ENCODE peak calls at places on chromosomes 2 and 18, in nine cellular contexts. One of them, this sample, is unnamed.

GRCh38 chr2:86293612-86294011 is 43.8 kb downstream of the REEP1 start:
- DNase-seq in stimulated activated CD4-positive, alpha-beta T cell treated with anti-CD3 and anti-CD28 coated beads, Interleukin-15, amount 100 ng/mL, for 24 hours: no peak
- DNase-seq in fibroblast of gingiva: no peak
- DNase-seq in K562: no peak
- DNase-seq in 8988T: no peak
- DNase-seq in posterior cingulate gyrus: no peak
- DNase-seq in psoas muscle: no peak
- DNase-seq in NCI-H1105: no peak
- DNase-seq in left kidney: no peak
- DNase-seq in this sample: no peak

GRCh38 chr2:224101820-224102630 is 62.9 kb upstream of the SERPINE2 start:
- DNase-seq in stimulated activated CD4-positive, alpha-beta T cell treated with anti-CD3 and anti-CD28 coated beads, Interleukin-15, amount 100 ng/mL, for 24 hours: no peak
- DNase-seq in fibroblast of gingiva: peak
- DNase-seq in K562: no peak
- DNase-seq in 8988T: no peak
- DNase-seq in posterior cingulate gyrus: no peak
- DNase-seq in psoas muscle: no peak
- DNase-seq in NCI-H1105: no peak
- DNase-seq in left kidney: no peak
- DNase-seq in this sample: no peak

GRCh38 chr2:64524604-64525322 is 635 bp downstream of the AFTPH start:
- DNase-seq in stimulated activated CD4-positive, alpha-beta T cell treated with anti-CD3 and anti-CD28 coated beads, Interleukin-15, amount 100 ng/mL, for 24 hours: peak
- DNase-seq in fibroblast of gingiva: peak
- DNase-seq in K562: peak
- DNase-seq in 8988T: no peak
- DNase-seq in posterior cingulate gyrus: peak
- DNase-seq in psoas muscle: peak
- DNase-seq in NCI-H1105: peak
- DNase-seq in left kidney: peak
- DNase-seq in this sample: peak

GRCh38 chr2:393711-394696 is 106.1 kb upstream of the ALKAL2 start:
- DNase-seq in stimulated activated CD4-positive, alpha-beta T cell treated with anti-CD3 and anti-CD28 coated beads, Interleukin-15, amount 100 ng/mL, for 24 hours: peak
- DNase-seq in fibroblast of gingiva: no peak
- DNase-seq in K562: peak
- DNase-seq in 8988T: peak
- DNase-seq in posterior cingulate gyrus: peak
- DNase-seq in psoas muscle: no peak
- DNase-seq in NCI-H1105: no peak
- DNase-seq in left kidney: peak
- DNase-seq in this sample: no peak

GRCh38 chr18:10726198-10727068 is 200.6 kb downstream of the NAPG start:
- DNase-seq in stimulated activated CD4-positive, alpha-beta T cell treated with anti-CD3 and anti-CD28 coated beads, Interleukin-15, amount 100 ng/mL, for 24 hours: peak
- DNase-seq in fibroblast of gingiva: no peak
- DNase-seq in K562: no peak
- DNase-seq in 8988T: no peak
- DNase-seq in posterior cingulate gyrus: no peak
- DNase-seq in psoas muscle: no peak
- DNase-seq in NCI-H1105: peak
- DNase-seq in left kidney: peak
- DNase-seq in this sample: no peak

GRCh38 chr2:174663572-174663971 is 66.0 kb upstream of the WIPF1 start:
- DNase-seq in stimulated activated CD4-positive, alpha-beta T cell treated with anti-CD3 and anti-CD28 coated beads, Interleukin-15, amount 100 ng/mL, for 24 hours: no peak
- DNase-seq in fibroblast of gingiva: peak
- DNase-seq in K562: no peak
- DNase-seq in 8988T: no peak
- DNase-seq in posterior cingulate gyrus: no peak
- DNase-seq in psoas muscle: no peak
- DNase-seq in NCI-H1105: no peak
- DNase-seq in left kidney: no peak
- DNase-seq in this sample: no peak

GRCh38 chr18:46407471-46408166 is 249.4 kb downstream of the LOXHD1 start:
- DNase-seq in stimulated activated CD4-positive, alpha-beta T cell treated with anti-CD3 and anti-CD28 coated beads, Interleukin-15, amount 100 ng/mL, for 24 hours: no peak
- DNase-seq in fibroblast of gingiva: no peak
- DNase-seq in K562: no peak
- DNase-seq in 8988T: no peak
- DNase-seq in posterior cingulate gyrus: no peak
- DNase-seq in psoas muscle: no peak
- DNase-seq in NCI-H1105: no peak
- DNase-seq in left kidney: no peak
- DNase-seq in this sample: no peak

GRCh38 chr2:134700730-134701129 is 18.1 kb downstream of the TMEM163 start:
- DNase-seq in stimulated activated CD4-positive, alpha-beta T cell treated with anti-CD3 and anti-CD28 coated beads, Interleukin-15, amount 100 ng/mL, for 24 hours: no peak
- DNase-seq in fibroblast of gingiva: no peak
- DNase-seq in K562: no peak
- DNase-seq in 8988T: no peak
- DNase-seq in posterior cingulate gyrus: no peak
- DNase-seq in psoas muscle: no peak
- DNase-seq in NCI-H1105: no peak
- DNase-seq in left kidney: no peak
- DNase-seq in this sample: no peak

GRCh38 chr18:77106331-77106730 is 26.3 kb downstream of the MBP start:
- DNase-seq in stimulated activated CD4-positive, alpha-beta T cell treated with anti-CD3 and anti-CD28 coated beads, Interleukin-15, amount 100 ng/mL, for 24 hours: peak
- DNase-seq in fibroblast of gingiva: no peak
- DNase-seq in K562: peak
- DNase-seq in 8988T: no peak
- DNase-seq in posterior cingulate gyrus: no peak
- DNase-seq in psoas muscle: no peak
- DNase-seq in NCI-H1105: no peak
- DNase-seq in left kidney: no peak
- DNase-seq in this sample: peak

GRCh38 chr2:126527836-126528490 is 128.0 kb upstream of the GYPC start:
- DNase-seq in stimulated activated CD4-positive, alpha-beta T cell treated with anti-CD3 and anti-CD28 coated beads, Interleukin-15, amount 100 ng/mL, for 24 hours: peak
- DNase-seq in fibroblast of gingiva: peak
- DNase-seq in K562: peak
- DNase-seq in 8988T: no peak
- DNase-seq in posterior cingulate gyrus: no peak
- DNase-seq in psoas muscle: peak
- DNase-seq in NCI-H1105: no peak
- DNase-seq in left kidney: peak
- DNase-seq in this sample: peak

GRCh38 chr2:12725238-12726187 is 8.8 kb downstream of the TRIB2 start:
- DNase-seq in stimulated activated CD4-positive, alpha-beta T cell treated with anti-CD3 and anti-CD28 coated beads, Interleukin-15, amount 100 ng/mL, for 24 hours: no peak
- DNase-seq in fibroblast of gingiva: no peak
- DNase-seq in K562: no peak
- DNase-seq in 8988T: no peak
- DNase-seq in posterior cingulate gyrus: no peak
- DNase-seq in psoas muscle: no peak
- DNase-seq in NCI-H1105: no peak
- DNase-seq in left kidney: peak
- DNase-seq in this sample: no peak

GRCh38 chr2:85830645-85831044 is 58.1 kb downstream of the ST3GAL5 start:
- DNase-seq in stimulated activated CD4-positive, alpha-beta T cell treated with anti-CD3 and anti-CD28 coated beads, Interleukin-15, amount 100 ng/mL, for 24 hours: no peak
- DNase-seq in fibroblast of gingiva: no peak
- DNase-seq in K562: no peak
- DNase-seq in 8988T: no peak
- DNase-seq in posterior cingulate gyrus: no peak
- DNase-seq in psoas muscle: no peak
- DNase-seq in NCI-H1105: no peak
- DNase-seq in left kidney: no peak
- DNase-seq in this sample: no peak

GRCh38 chr18:40935423-40935822 is 1019.6 kb upstream of the PIK3C3 start:
- DNase-seq in stimulated activated CD4-positive, alpha-beta T cell treated with anti-CD3 and anti-CD28 coated beads, Interleukin-15, amount 100 ng/mL, for 24 hours: no peak
- DNase-seq in fibroblast of gingiva: no peak
- DNase-seq in K562: peak
- DNase-seq in 8988T: no peak
- DNase-seq in posterior cingulate gyrus: no peak
- DNase-seq in psoas muscle: no peak
- DNase-seq in NCI-H1105: peak
- DNase-seq in left kidney: no peak
- DNase-seq in this sample: peak

This sample was measured in erythroblast.